ENCODE peak calls at places on chromosomes 16 and 17, in seven cellular contexts. H is A549, A is thyroid gland, Q is heart left ventricle, W is suprapubic skin, L is uterus, V is breast epithelium. I is an unnamed sample.

GRCh38 chr17:65656390-65657250 is 95.2 kb upstream of the AXIN2 start:
- DNase-seq in H (peak), A (no peak), Q (no peak), W (no peak), L (no peak), V (no peak), I (no peak)

GRCh38 chr16:24022797-24023196 is 187.0 kb downstream of the PRKCB start:
- DNase-seq in H (no peak), A (no peak), Q (no peak), W (no peak), L (no peak), V (no peak), I (no peak)

GRCh38 chr17:48718162-48718780 is 4.0 kb downstream of the PRAC1 start:
- DNase-seq in H (no peak), A (no peak), Q (no peak), W (no peak), L (no peak), V (no peak), I (no peak)

GRCh38 chr16:83475108-83475507 is 332.7 kb upstream of the HSBP1 start:
- DNase-seq in H (no peak), A (peak), Q (no peak), W (no peak), L (no peak), V (no peak), I (no peak)

GRCh38 chr16:24409045-24409444 is 130.3 kb upstream of the RBBP6 start:
- DNase-seq in H (peak), A (no peak), Q (no peak), W (no peak), L (no peak), V (no peak), I (no peak)

GRCh38 chr16:35795361-35796029 is 2336.1 kb downstream of the TP53TG3F start:
- DNase-seq in H (no peak), A (no peak), Q (no peak), W (no peak), L (no peak), V (no peak), I (no peak)

GRCh38 chr17:75876938-75877751 is 1.2 kb downstream of the TRIM47 start:
- DNase-seq in H (peak), A (peak), Q (peak), W (peak), L (peak), V (peak), I (no peak)

GRCh38 chr17:4956493-4957061 is 5.7 kb downstream of the ENO3 start:
- DNase-seq in H (no peak), A (no peak), Q (no peak), W (no peak), L (no peak), V (no peak), I (no peak)

GRCh38 chr17:76053230-76054111 is 18.8 kb downstream of the SRP68 start:
- DNase-seq in H (peak), A (peak), Q (no peak), W (no peak), L (no peak), V (no peak), I (no peak)

GRCh38 chr17:36117505-36118382 is 14.1 kb downstream of the CCL4 start:
- DNase-seq in H (no peak), A (no peak), Q (no peak), W (no peak), L (no peak), V (no peak), I (no peak)

GRCh38 chr16:8967437-8967821 is 3.7 kb upstream of the USP7 start:
- DNase-seq in H (no peak), A (no peak), Q (no peak), W (no peak), L (no peak), V (no peak), I (no peak)

GRCh38 chr16:83981799-83982198 is 13.8 kb downstream of the NECAB2 start:
- DNase-seq in H (no peak), A (no peak), Q (no peak), W (no peak), L (no peak), V (no peak), I (no peak)

GRCh38 chr17:8225813-8226535 is 15.6 kb upstream of the AURKB start:
- DNase-seq in H (peak), A (peak), Q (peak), W (no peak), L (peak), V (no peak), I (no peak)

GRCh38 chr16:57071840-57072541 is 20.4 kb upstream of the CPNE2 start:
- DNase-seq in H (peak), A (no peak), Q (no peak), W (no peak), L (no peak), V (no peak), I (no peak)

GRCh38 chr16:1781758-1782407 is 488 bp downstream of the SPSB3 start:
- DNase-seq in H (no peak), A (peak), Q (no peak), W (no peak), L (no peak), V (no peak), I (no peak)

GRCh38 chr16:70774261-70774660 is 26.7 kb downstream of the VAC14 start:
- DNase-seq in H (no peak), A (no peak), Q (no peak), W (no peak), L (no peak), V (no peak), I (no peak)

GRCh38 chr17:40966848-40967247 is at the start of gene KRT39:
- DNase-seq in H (no peak), A (no peak), Q (no peak), W (no peak), L (no peak), V (no peak), I (no peak)

GRCh38 chr17:55303701-55304145 is 39.0 kb downstream of the HLF start:
- DNase-seq in H (no peak), A (no peak), Q (no peak), W (no peak), L (no peak), V (no peak), I (no peak)

GRCh38 chr16:84461504-84462295 is 42.8 kb downstream of the MEAK7 start:
- DNase-seq in H (no peak), A (no peak), Q (no peak), W (no peak), L (no peak), V (peak), I (no peak)

GRCh38 chr17:30415491-30415890 is 36.8 kb downstream of the CPD start:
- DNase-seq in H (no peak), A (no peak), Q (no peak), W (no peak), L (no peak), V (no peak), I (no peak)

GRCh38 chr16:86261379-86261778 is 248.9 kb upstream of the FOXF1 start:
- DNase-seq in H (peak), A (no peak), Q (no peak), W (no peak), L (no peak), V (no peak), I (no peak)

GRCh38 chr16:25192096-25192495 is 24.7 kb upstream of the AQP8 start:
- DNase-seq in H (peak), A (no peak), Q (no peak), W (no peak), L (no peak), V (no peak), I (no peak)

GRCh38 chr17:79993390-79994221 is 42.1 kb downstream of the TBC1D16 start:
- DNase-seq in H (peak), A (peak), Q (peak), W (peak), L (peak), V (peak), I (no peak)

GRCh38 chr16:67961551-67961957 is 6.9 kb downstream of the SLC12A4 start:
- DNase-seq in H (no peak), A (peak), Q (peak), W (peak), L (no peak), V (peak), I (no peak)

GRCh38 chr16:73176577-73177013 is 128.7 kb upstream of the ZFHX3 start:
- DNase-seq in H (peak), A (peak), Q (no peak), W (no peak), L (no peak), V (no peak), I (no peak)

GRCh38 chr17:57666198-57666870 is 78.8 kb downstream of the CCDC182 start:
- DNase-seq in H (no peak), A (peak), Q (peak), W (peak), L (peak), V (no peak), I (no peak)

GRCh38 chr16:5064915-5065314 is 841 bp downstream of the C16orf89 start:
- DNase-seq in H (no peak), A (peak), Q (no peak), W (no peak), L (no peak), V (no peak), I (no peak)

GRCh38 chr17:29175349-29175748 is 4.8 kb downstream of the MYO18A start:
- DNase-seq in H (no peak), A (no peak), Q (no peak), W (no peak), L (no peak), V (no peak), I (no peak)

GRCh38 chr17:78797691-78798585 is 15.9 kb upstream of the CYTH1 start:
- DNase-seq in H (no peak), A (no peak), Q (no peak), W (no peak), L (no peak), V (no peak), I (no peak)

GRCh38 chr17:31320231-31320630 is 1.2 kb downstream of the EVI2A start:
- DNase-seq in H (no peak), A (no peak), Q (no peak), W (no peak), L (no peak), V (no peak), I (no peak)

GRCh38 chr17:5815396-5815795 is 231.1 kb upstream of the NLRP1 start:
- DNase-seq in H (no peak), A (no peak), Q (no peak), W (no peak), L (no peak), V (no peak), I (no peak)

GRCh38 chr17:73135774-73136173 is 29.0 kb upstream of the SSTR2 start:
- DNase-seq in H (no peak), A (no peak), Q (no peak), W (no peak), L (no peak), V (no peak), I (no peak)

GRCh38 chr16:74575805-74576643 is 30.9 kb downstream of the GLG1 start:
- DNase-seq in H (no peak), A (peak), Q (no peak), W (no peak), L (no peak), V (no peak), I (no peak)

GRCh38 chr16:4500283-4500682 is 24.1 kb downstream of the HMOX2 start:
- DNase-seq in H (peak), A (no peak), Q (no peak), W (no peak), L (no peak), V (no peak), I (no peak)

GRCh38 chr17:80036715-80037477 is 454 bp downstream of the CCDC40 start:
- DNase-seq in H (peak), A (no peak), Q (peak), W (peak), L (no peak), V (no peak), I (no peak)

GRCh38 chr17:41772218-41772585 is 14.3 kb downstream of the JUP start:
- DNase-seq in H (no peak), A (peak), Q (no peak), W (peak), L (no peak), V (peak), I (no peak)

GRCh38 chr17:14123579-14124278 is 54.4 kb downstream of the COX10 start:
- DNase-seq in H (no peak), A (no peak), Q (no peak), W (no peak), L (no peak), V (no peak), I (no peak)

GRCh38 chr16:49827806-49828428 is 28.0 kb downstream of the ZNF423 start:
- DNase-seq in H (no peak), A (no peak), Q (peak), W (no peak), L (no peak), V (no peak), I (no peak)
- TF ChIP-seq POLR2A in H (no peak), A (no peak), Q (no peak), W (no peak), L (no peak), V (no peak), I (no peak)

GRCh38 chr16:27401768-27402568 is at the start of gene IL21R:
- DNase-seq in H (no peak), A (peak), Q (peak), W (no peak), L (peak), V (no peak), I (peak)

GRCh38 chr16:27402569-27402963 is 592 bp downstream of the IL21R start:
- DNase-seq in H (no peak), A (no peak), Q (no peak), W (no peak), L (no peak), V (no peak), I (no peak)

GRCh38 chr16:27400751-27401620 is 988 bp upstream of the IL21R start:
- DNase-seq in H (no peak), A (no peak), Q (no peak), W (no peak), L (no peak), V (no peak), I (no peak)

GRCh38 chr16:27399969-27400368 is 2.0 kb upstream of the IL21R start:
- DNase-seq in H (no peak), A (no peak), Q (no peak), W (no peak), L (no peak), V (no peak), I (no peak)

DNA sequence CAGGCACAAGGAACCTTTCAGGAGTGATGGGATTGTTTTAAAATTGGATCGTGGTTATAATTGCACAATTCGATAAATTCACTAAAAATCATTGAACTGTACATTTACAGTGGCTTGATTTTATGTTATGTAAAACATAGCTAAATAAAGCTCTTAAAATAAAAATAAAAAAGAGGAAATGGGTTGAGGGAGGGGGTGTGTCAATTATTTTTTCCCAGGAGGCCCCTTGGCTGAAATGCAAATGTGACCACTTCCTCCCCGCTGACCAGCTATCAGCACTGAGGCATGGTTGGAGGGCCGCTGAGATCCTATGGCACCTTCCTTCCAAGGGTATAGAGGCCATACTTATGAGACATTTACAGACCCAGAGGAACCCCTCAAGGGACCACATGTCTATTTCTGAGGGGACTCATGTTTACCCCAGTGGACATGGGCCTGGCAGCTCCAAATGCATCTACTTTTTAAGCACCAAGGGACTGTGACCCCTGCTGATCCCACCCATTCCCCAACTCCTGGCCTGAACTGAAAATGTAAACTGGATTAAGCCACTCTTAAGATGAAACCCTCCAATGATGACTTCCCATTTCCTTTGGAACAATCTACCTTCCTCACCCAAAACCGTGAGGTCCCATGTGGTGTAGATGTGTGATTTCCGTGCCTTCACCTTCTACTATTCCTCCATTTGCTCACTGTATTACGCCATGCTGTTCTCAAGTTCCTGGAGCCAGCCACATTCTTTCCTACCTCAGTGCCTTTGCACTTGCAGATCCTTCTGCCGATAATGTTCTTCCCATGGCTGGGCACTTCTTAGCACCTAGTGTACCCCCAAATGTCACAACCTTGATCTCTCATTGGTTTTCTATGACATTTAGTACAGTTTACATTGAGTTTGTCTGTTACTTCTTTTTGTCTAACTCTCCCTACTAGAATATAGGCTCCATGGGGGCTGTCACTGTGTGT is 2.8 kb upstream of the IL21R start:
- DNase-seq in H (no peak), A (no peak), Q (no peak), W (no peak), L (no peak), V (no peak), I (no peak)
- TF ChIP-seq POLR2A in H (no peak), A (no peak), Q (no peak), W (no peak), L (no peak), V (no peak), I (no peak)

DNA sequence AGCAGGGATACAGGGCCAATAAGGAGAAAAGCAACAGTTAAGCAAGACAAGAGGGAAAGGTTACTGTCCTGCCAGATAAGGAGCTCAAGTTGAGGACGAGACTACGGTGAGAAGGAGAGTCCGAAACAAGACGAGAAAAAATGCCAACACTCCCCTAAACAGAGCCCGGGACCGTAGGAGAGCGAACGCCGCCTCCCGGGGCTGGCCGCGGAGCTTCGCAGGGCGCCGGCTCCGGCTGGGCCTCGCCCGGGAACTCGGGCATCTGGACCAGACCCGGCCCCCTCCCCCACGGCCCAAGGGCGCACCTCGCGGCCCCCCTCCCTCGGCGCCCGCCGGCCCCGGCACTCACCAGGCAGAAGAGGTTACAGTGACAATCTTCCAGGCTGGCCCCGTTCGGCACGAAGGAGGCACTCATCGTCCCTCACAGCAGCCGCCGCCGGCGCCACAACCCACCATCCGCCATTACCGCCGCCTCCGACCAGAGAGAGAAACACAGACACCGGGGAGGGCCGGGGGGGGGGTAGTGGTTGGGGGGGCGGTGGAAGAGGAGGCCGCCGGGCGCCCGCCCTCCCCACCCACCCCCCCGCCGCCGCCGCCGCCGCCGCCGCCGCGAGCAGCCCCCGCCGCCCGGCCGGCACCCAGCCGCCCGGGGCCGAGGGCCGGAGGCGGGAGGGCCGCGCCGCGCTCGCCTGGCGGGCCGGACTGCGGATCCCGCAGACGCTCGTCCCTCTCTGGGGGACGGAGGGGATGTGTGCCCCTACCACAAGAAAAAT is at the start of gene MED13:
- DNase-seq in H (peak), A (peak), Q (peak), W (peak), L (peak), V (peak), I (no peak)
- TF ChIP-seq POLR2A in H (no peak), A (no peak), Q (no peak), W (no peak), L (no peak), V (no peak), I (no peak)

GRCh38 chr17:1229354-1229890 is 40.8 kb upstream of the BHLHA9 start:
- DNase-seq in H (no peak), A (peak), Q (peak), W (peak), L (no peak), V (no peak), I (peak)
- TF ChIP-seq POLR2A in H (peak), A (no peak), Q (peak), W (no peak), L (peak), V (no peak), I (peak)

GRCh38 chr16:88805340-88805715 is 1.7 kb downstream of the CDT1 start:
- DNase-seq in H (no peak), A (no peak), Q (no peak), W (no peak), L (no peak), V (no peak), I (no peak)

GRCh38 chr16:88805887-88806393 is 2.4 kb downstream of the CDT1 start:
- DNase-seq in H (no peak), A (no peak), Q (no peak), W (no peak), L (no peak), V (no peak), I (no peak)

GRCh38 chr16:88803264-88803987 is at the start of gene CDT1:
- DNase-seq in H (peak), A (peak), Q (peak), W (peak), L (peak), V (peak), I (peak)

GRCh38 chr16:88804173-88804551 is 573 bp downstream of the CDT1 start:
- DNase-seq in H (no peak), A (no peak), Q (no peak), W (no peak), L (no peak), V (no peak), I (no peak)

DNA sequence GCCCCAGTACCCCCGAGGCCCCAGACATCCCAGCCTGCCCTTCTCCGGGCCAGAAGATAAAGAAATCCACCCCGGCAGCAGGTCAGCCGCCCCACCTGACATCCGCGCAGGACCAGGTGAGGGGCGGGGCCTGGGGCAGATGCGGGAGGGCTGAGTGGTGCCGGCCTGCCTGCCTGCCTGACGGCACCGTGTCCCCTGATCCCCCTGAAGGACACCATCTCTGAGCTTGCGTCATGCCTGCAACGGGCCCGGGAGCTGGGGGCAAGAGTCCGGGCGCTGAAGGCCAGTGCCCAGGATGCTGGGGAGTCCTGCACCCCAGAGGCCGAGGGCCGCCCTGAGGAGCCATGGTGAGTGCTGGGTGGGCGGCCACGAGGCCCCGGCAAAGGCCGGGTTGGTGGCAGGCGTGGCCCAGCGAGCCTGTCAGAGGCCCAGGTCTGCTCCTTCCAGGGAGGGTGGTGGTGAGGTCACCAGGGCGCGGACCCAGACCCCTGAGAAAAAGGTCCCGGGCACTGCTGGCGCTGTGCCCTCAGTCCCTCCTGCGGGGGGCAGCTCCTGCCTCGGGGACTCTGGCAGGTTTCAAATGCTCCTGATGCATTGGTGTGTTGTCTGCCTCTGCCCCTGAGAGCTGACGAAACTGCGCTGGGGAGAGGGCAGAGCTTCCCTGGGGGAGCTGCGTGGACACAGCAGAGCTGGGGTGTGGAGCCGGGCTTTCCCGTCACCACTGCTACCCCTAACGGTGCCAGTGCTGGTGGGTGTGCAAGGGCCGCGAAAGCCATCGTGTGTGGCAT is 1.2 kb downstream of the CDT1 start:
- DNase-seq in H (no peak), A (peak), Q (no peak), W (no peak), L (no peak), V (no peak), I (peak)
- TF ChIP-seq POLR2A in H (no peak), A (no peak), Q (no peak), W (no peak), L (no peak), V (no peak), I (no peak)